ENCODE peak calls at places on chromosomes 2 and 18, in four cellular contexts. T, N, X and M are unnamed samples. For H3K27me3, the result is how much of the 10 kb centered on the place peaks cover.

GRCh38 chr2:40032650-40033319 is 253.7 kb upstream of the THUMPD2 start:
- DNase-seq in T (no peak), N (no peak), X (no peak), M (no peak)

GRCh38 chr2:48415765-48416515 is 114.0 kb upstream of the STON1 start:
- DNase-seq in T (no peak), N (no peak), X (no peak), M (no peak)

GRCh38 chr2:131413148-131413747 is 49.3 kb upstream of the RAB6D start:
- DNase-seq in T (no peak), N (peak), X (no peak), M (no peak)

GRCh38 chr18:9067823-9068222 is 34.7 kb upstream of the NDUFV2 start:
- DNase-seq in T (no peak), N (no peak), X (no peak), M (no peak)

GRCh38 chr2:10495988-10496313 is 47.8 kb upstream of the ODC1 start:
- DNase-seq in T (no peak), N (no peak), X (no peak), M (no peak)

GRCh38 chr2:65545818-65546217 is 113.4 kb upstream of the SPRED2 start:
- DNase-seq in T (no peak), N (no peak), X (no peak), M (no peak)

GRCh38 chr2:46719499-46719898 is 196.1 kb downstream of the MCFD2 start:
- DNase-seq in T (no peak), N (no peak), X (no peak), M (no peak)

GRCh38 chr18:63162271-63163014 is 157.1 kb downstream of the BCL2 start:
- DNase-seq in T (peak), N (no peak), X (no peak), M (no peak)

GRCh38 chr2:156322681-156323211 is 9.8 kb downstream of the NR4A2 start:
- DNase-seq in T (no peak), N (peak), X (no peak), M (no peak)

GRCh38 chr2:138267902-138268254 is 233.7 kb upstream of the SPOPL start:
- DNase-seq in T (peak), N (no peak), X (no peak), M (no peak)

GRCh38 chr18:76098728-76099514 is 396.1 kb downstream of the ZNF516 start:
- DNase-seq in T (no peak), N (no peak), X (no peak), M (no peak)

GRCh38 chr18:11398625-11399024 is 210.8 kb upstream of the SLC35G4 start:
- DNase-seq in T (no peak), N (no peak), X (no peak), M (no peak)

GRCh38 chr18:79043288-79043687 is 25.9 kb upstream of the ATP9B start:
- DNase-seq in T (no peak), N (no peak), X (no peak), M (no peak)

GRCh38 chr2:216791303-216791702 is 68.6 kb downstream of the TNP1 start:
- DNase-seq in T (no peak), N (no peak), X (no peak), M (no peak)

GRCh38 chr2:188647671-188648070 is 326.5 kb upstream of the COL3A1 start:
- DNase-seq in T (no peak), N (no peak), X (no peak), M (no peak)

GRCh38 chr2:107936427-107937359 is 49.6 kb upstream of the SLC5A7 start:
- DNase-seq in T (no peak), N (peak), X (no peak), M (no peak)

GRCh38 chr2:111702809-111703196 is 181.2 kb downstream of the ANAPC1 start:
- DNase-seq in T (no peak), N (no peak), X (no peak), M (no peak)

GRCh38 chr18:38790303-38790702 is 1224.7 kb upstream of the CELF4 start:
- DNase-seq in T (no peak), N (peak), X (no peak), M (no peak)

GRCh38 chr2:139916822-139917221 is 1136.6 kb upstream of the NXPH2 start:
- DNase-seq in T (no peak), N (no peak), X (no peak), M (no peak)

GRCh38 chr18:58416704-58417683 is 211.9 kb downstream of the ALPK2 start:
- DNase-seq in T (no peak), N (no peak), X (no peak), M (no peak)

GRCh38 chr2:176583530-176584101 is 314.4 kb downstream of the MTX2 start:
- DNase-seq in T (no peak), N (no peak), X (peak), M (no peak)

GRCh38 chr2:207142461-207142860 is 23.3 kb downstream of the KLF7 start:
- DNase-seq in T (no peak), N (peak), X (no peak), M (no peak)
- TF ChIP-seq CTCF in T (peak), N (no peak), X (peak), M (peak)

GRCh38 chr2:28400434-28400833 is 7.8 kb downstream of the FOSL2 start:
- DNase-seq in T (no peak), N (no peak), X (no peak), M (no peak)

GRCh38 chr2:28397043-28397381 is 4.4 kb downstream of the FOSL2 start:
- DNase-seq in T (no peak), N (no peak), X (no peak), M (no peak)

GRCh38 chr2:28399289-28399688 is 6.6 kb downstream of the FOSL2 start:
- DNase-seq in T (no peak), N (no peak), X (no peak), M (no peak)

GRCh38 chr2:28399946-28400345 is 7.3 kb downstream of the FOSL2 start:
- DNase-seq in T (no peak), N (no peak), X (no peak), M (no peak)

DNA sequence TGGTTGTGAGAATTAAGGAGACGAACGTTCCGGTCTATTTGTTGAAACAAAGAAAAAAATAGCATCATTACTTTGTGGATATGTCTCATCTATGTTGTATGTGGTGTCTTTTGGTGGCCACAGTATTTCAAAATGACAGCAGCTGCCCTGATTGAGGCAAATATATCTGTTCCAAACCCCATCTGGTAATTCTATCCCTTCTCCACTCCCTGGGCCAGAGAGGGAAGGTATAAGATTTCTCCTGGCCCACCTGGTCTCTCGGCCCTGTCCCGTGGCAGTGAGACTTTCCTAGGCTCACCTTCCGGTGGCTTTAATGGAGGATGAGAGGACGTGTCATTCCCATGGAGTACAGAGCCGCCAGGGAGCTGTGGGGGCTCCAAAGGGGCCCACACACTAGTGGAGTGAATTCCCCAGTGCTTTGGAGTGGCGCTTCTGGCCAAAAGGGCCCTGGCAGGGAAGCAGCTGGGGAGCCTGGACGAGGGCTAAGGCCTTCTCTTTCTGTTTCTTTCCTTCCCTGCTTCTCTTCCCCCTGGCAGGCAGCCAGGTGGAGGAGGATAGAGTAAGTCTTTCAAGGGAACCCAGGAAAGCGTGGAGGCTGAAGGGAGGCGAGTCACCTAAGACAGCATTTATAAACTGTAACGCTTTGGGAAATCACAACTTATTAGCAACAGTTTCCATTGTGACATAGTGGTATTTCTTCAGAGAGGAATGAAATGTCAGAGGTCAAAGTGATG is 5.6 kb downstream of the FOSL2 start:
- DNase-seq in T (no peak), N (no peak), X (peak), M (no peak)
- H3K4me3 ChIP-seq in T (no peak), N (no peak), X (peak), M (no peak)

GRCh38 chr2:219059375-219059724 is 1.4 kb downstream of the IHH start:
- DNase-seq in T (no peak), N (no peak), X (no peak), M (no peak)

GRCh38 chr2:219057709-219058540 is 2.8 kb downstream of the IHH start:
- DNase-seq in T (peak), N (peak), X (peak), M (peak)

GRCh38 chr2:219060821-219061791 is at the start of gene IHH:
- DNase-seq in T (no peak), N (peak), X (no peak), M (no peak)

GRCh38 chr2:219058541-219059374 is 2.0 kb downstream of the IHH start:
- DNase-seq in T (no peak), N (peak), X (peak), M (peak)

DNA sequence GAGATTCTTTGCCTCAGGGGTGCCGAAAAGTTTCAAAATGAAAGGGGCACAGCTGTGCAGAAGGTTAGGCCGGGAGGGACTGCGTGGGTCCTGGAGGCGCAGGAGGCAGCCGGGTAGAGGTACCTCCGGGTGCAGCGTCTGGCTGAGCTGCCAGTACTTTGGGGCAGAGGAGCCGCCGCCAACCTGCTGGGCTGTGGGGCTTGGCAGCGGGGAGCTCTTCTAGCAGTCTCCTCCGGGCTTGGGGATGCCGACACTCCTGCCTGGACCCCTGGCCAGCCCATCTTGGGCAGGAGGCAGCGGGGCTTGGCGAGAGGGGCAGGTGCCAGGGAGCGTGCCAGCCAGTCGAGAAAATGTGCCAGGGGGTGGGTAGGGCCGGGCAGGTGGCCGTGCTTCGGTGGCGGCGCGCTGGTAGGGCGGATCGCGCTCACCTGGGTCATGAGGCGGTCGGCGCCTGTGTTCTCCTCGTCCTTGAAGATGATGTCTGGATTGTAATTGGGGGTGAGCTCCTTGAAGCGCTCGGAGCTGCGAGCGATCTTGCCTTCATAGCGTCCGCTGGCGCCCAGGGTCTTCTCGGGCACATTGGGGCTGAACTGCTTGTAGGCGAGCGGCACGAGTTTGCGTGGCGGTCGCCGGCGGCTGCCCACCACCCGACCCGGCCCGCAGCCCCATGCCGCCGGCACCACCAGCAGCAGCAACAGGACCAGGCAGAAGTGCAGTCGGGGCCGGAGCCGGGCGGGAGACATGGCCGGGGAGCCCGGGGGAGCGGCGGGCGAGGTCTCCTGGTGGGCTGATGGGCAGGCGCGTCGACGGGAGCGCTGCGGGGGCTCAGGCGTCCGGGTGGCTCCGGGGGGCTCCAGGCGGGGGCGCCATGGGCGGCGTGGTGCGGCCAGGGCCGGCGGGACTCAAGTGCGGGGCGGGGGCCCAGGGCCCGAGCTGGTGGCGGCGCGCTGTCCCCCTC is 717 bp downstream of the IHH start:
- DNase-seq in T (no peak), N (no peak), X (peak), M (no peak)
- H3K27me3 ChIP-seq in T (under half), N (half or more), X (under half), M (half or more)

GRCh38 chr2:86765308-86765695 is 25.4 kb downstream of the CD8A start:
- DNase-seq in T (no peak), N (no peak), X (no peak), M (no peak)

GRCh38 chr2:86768189-86768949 is 22.3 kb downstream of the CD8A start:
- DNase-seq in T (no peak), N (no peak), X (no peak), M (no peak)

GRCh38 chr2:86760371-86760770 is 30.3 kb downstream of the CD8A start:
- DNase-seq in T (no peak), N (no peak), X (no peak), M (no peak)

GRCh38 chr2:86769838-86770237 is 20.9 kb downstream of the CD8A start:
- DNase-seq in T (no peak), N (no peak), X (no peak), M (no peak)

DNA sequence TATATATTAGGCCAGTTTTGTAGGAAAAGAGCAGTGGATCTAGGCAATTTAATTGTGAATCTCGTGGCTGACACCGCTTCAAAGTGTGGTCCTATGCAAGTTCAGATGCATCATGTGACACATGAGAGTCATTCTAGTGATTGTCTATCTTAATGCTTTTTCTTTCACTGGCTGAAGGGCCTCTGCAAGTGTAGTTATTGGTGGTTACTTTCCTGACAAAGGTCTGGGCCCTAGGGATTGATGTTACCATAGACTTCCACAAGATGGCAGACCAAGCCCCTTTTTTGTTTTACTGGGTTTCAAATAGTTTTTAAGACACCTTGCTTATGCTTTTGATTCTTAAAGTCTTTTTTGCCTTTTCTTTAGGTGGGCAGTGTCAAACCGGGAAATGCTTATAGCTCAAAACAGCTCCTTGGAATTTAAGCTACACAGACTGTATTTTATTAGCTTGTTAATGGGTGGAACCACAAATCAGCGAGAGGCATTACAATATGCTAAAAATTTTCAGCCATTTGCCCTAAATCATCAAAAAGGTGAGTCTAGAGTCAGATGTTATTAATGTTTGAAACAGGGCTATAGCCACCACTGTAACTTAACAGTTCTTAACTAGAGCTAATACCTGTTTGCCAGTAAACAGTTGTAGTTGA is 25.9 kb downstream of the CD8A start:
- DNase-seq in T (no peak), N (peak), X (no peak), M (no peak)
- TF ChIP-seq CTCF in T (peak), N (peak), X (peak), M (peak)

DNA sequence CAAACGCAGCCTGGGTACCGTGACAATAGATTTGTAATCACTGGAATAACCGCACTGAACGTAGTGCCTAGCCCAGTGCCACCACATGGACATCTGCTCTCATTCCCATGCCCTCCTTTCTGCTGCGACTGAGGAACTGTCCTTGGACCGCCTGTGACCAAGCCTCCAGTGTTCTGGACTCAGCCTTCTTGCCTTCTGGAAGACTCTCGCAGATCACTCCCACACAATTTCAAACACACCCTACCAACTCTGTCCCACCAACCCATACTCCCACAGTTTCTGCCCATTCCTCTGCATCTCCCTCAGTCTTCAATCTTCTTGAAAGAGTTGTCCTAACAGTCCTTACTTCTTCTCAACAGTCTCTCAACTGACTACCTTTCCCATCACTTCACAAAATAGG is 2.1 kb downstream of the RNF149 start:
- DNase-seq in T (no peak), N (no peak), X (no peak), M (no peak)
- H3K4me3 ChIP-seq in T (peak), N (peak), X (peak), M (peak)

DNA sequence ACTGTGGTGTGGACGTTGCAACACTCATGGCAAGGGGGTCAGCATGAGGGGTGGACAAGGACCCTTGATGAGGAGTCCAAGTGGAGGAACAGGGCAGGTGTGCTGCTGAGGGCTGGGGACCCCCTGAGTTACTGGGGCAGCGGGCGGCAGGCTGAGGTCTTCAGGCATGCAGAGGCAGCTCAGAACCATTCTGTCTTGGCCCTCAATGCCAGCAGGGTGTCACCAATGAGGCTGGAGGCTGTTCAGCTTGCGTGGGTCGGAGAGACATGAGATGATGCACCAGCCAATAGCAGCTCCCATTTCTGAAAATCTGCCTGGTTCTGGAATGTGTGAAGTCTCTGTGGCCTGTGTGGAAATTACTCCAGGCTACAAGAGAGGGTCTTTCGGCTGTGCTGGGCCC is 105.4 kb downstream of the INHBB start:
- DNase-seq in T (no peak), N (no peak), X (no peak), M (no peak)
- H3K27me3 ChIP-seq in T (under half), N (under half), X (under half), M (under half)

DNA sequence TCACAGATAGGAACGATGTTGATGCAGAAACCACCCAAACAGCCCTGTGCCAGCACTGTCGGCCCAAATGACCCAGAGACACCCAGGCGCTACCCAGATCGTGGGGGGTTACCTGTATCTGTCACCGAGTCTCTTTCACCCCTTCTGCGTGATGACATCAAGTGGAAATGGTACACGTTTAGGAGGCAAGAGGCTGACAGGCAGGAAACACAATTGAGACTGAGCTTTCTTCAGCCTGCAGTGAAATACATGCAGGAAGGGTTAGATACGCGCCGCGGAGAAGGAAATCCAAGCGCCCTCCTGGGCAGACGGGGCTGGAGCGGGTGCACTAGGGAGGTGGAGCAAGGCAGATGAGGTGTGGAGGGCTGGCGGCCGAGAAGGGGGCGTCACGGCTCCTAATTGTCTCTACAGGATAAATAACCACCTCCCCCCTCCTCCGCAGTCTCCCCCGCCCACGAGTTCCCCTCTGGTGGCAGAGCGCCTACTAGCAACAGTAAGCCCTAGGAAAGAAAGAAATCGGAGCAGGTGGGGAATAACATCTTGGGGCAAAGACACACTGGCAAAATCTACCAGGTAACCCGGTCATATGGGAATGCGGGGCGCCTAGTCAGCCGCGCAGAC is at the start of gene RNF152:
- DNase-seq in T (peak), N (peak), X (peak), M (peak)
- TF ChIP-seq CTCF in T (no peak), N (peak), X (no peak), M (peak)